ENCODE peak calls at places on chromosomes 6 and 20, in seven cellular contexts. C is HS-5, J is H7, S is ovary, T is WTC11, L is HCT116, Y is T-helper 1 cell. K is an unnamed sample.

GRCh38 chr20:33908351-33908750 is 85.4 kb upstream of the RALY start:
- DNase-seq in T (no peak), L (no peak), J (no peak), S (no peak), C (no peak), Y (no peak), K (no peak)

GRCh38 chr20:23161968-23162696 is 76.0 kb upstream of the CD93 start:
- DNase-seq in Y (no peak), C (no peak), S (peak; percentile 64), J (no peak), T (no peak), L (no peak), K (peak; percentile 92)

GRCh38 chr6:147161974-147162495 is 42.2 kb upstream of the STXBP5 start:
- DNase-seq in L (no peak), J (no peak), T (no peak), C (peak; percentile 74), Y (no peak), S (no peak), K (no peak)

GRCh38 chr6:36839819-36840379 is 655 bp upstream of the CPNE5 start:
- DNase-seq in C (no peak), T (peak; percentile 52), S (peak; percentile 34), J (peak; percentile 88), Y (peak; percentile 40), L (peak; percentile 4), K (no peak)

GRCh38 chr6:149614352-149614751 is 34.2 kb downstream of the KATNA1 start:
- DNase-seq in T (no peak), J (no peak), L (no peak), C (no peak), Y (no peak), S (no peak), K (no peak)

GRCh38 chr6:120805267-120805666 is 529.0 kb downstream of the TBC1D32 start:
- DNase-seq in T (no peak), L (no peak), J (no peak), C (peak; percentile 46), S (no peak), Y (no peak), K (no peak)

GRCh38 chr6:165232277-165232654 is 77.1 kb downstream of the C6orf118 start:
- DNase-seq in L (no peak), J (no peak), C (no peak), S (no peak), Y (no peak), T (no peak), K (no peak)

GRCh38 chr6:50602191-50602810 is 111.0 kb upstream of the TFAP2D start:
- DNase-seq in C (peak; percentile 26), Y (no peak), S (no peak), J (no peak), L (peak; percentile 2), T (no peak), K (no peak)

GRCh38 chr20:25489221-25489863 is 81.9 kb downstream of the GINS1 start:
- DNase-seq in J (peak; percentile 87), Y (no peak), C (no peak), S (no peak), T (peak; percentile 33), L (no peak), K (no peak)

GRCh38 chr20:53763707-53764415 is 170.2 kb upstream of the ZNF217 start:
- DNase-seq in S (no peak), Y (no peak), T (peak; percentile 26), L (no peak), J (peak; percentile 73), C (no peak), K (peak; percentile 11)

GRCh38 chr20:20331796-20332195 is 36.1 kb upstream of the INSM1 start:
- DNase-seq in S (no peak), Y (no peak), L (no peak), T (no peak), C (no peak), J (no peak), K (no peak)

GRCh38 chr6:40504274-40504673 is 82.9 kb downstream of the LRFN2 start:
- DNase-seq in L (peak; percentile 15), J (no peak), C (no peak), Y (no peak), T (no peak), S (no peak), K (no peak)

GRCh38 chr6:118284736-118285360 is 263.2 kb upstream of the PLN start:
- DNase-seq in Y (no peak), L (no peak), J (no peak), S (no peak), C (no peak), T (no peak), K (no peak)

GRCh38 chr6:109687271-109687721 is 3.7 kb downstream of the AK9 start:
- DNase-seq in L (no peak), S (no peak), C (peak; percentile 88), J (no peak), Y (no peak), T (no peak), K (no peak)

GRCh38 chr6:41280658-41281057 is 5.8 kb downstream of the TREM1 start:
- DNase-seq in Y (no peak), J (no peak), C (no peak), T (no peak), S (no peak), L (no peak), K (no peak)

GRCh38 chr6:165767228-165767627 is 104.2 kb upstream of the PDE10A start:
- DNase-seq in L (no peak), C (no peak), T (no peak), S (no peak), Y (no peak), J (no peak), K (no peak)

GRCh38 chr20:51428451-51429143 is 113.9 kb downstream of the NFATC2 start:
- DNase-seq in C (no peak), T (peak; percentile 43), S (peak; percentile 55), Y (no peak), J (peak; percentile 70), L (no peak), K (no peak)

GRCh38 chr20:57620274-57620990 is at the start of gene ZBP1:
- DNase-seq in J (no peak), T (no peak), Y (peak; percentile 47), S (no peak), L (no peak), C (no peak), K (no peak)

GRCh38 chr20:39660965-39661364 is 698.8 kb downstream of the DHX35 start:
- DNase-seq in L (no peak), C (no peak), Y (no peak), S (no peak), J (no peak), T (no peak), K (no peak)

GRCh38 chr20:19783966-19784401 is 25.9 kb downstream of the RIN2 start:
- DNase-seq in L (no peak), S (no peak), T (no peak), J (no peak), C (no peak), Y (no peak), K (no peak)

GRCh38 chr20:17460119-17460518 is 71.1 kb downstream of the BFSP1 start:
- DNase-seq in S (no peak), T (no peak), C (no peak), J (no peak), Y (no peak), L (no peak), K (no peak)

GRCh38 chr6:151141685-151142084 is 98.1 kb upstream of the AKAP12 start:
- DNase-seq in L (no peak), Y (no peak), C (no peak), J (no peak), T (no peak), S (peak; percentile 37), K (no peak)

GRCh38 chr20:38229376-38230252 is 30.9 kb downstream of the KIAA1755 start:
- DNase-seq in J (peak; percentile 82), Y (no peak), C (no peak), T (no peak), S (no peak), L (no peak), K (no peak)

GRCh38 chr20:61604494-61604893 is 352.4 kb downstream of the CDH4 start:
- DNase-seq in L (no peak), J (no peak), T (no peak), C (no peak), Y (no peak), S (no peak), K (no peak)

GRCh38 chr20:57627972-57628650 is 7.9 kb upstream of the ZBP1 start:
- DNase-seq in L (no peak), Y (peak; percentile 43), J (no peak), S (no peak), T (no peak), C (no peak), K (no peak)

GRCh38 chr6:97102152-97102790 is 177.7 kb downstream of the KLHL32 start:
- DNase-seq in Y (no peak), L (no peak), J (no peak), T (no peak), C (no peak), S (no peak), K (no peak)

GRCh38 chr6:8664070-8664469 is 228.7 kb upstream of the SLC35B3 start:
- DNase-seq in S (no peak), T (no peak), L (no peak), C (no peak), J (no peak), Y (no peak), K (no peak)

GRCh38 chr6:47187883-47188587 is 121.7 kb downstream of the TNFRSF21 start:
- DNase-seq in J (no peak), L (no peak), Y (no peak), C (no peak), S (no peak), T (no peak), K (no peak)

GRCh38 chr6:161630674-161631073 is 356.8 kb upstream of the AGPAT4 start:
- DNase-seq in S (no peak), J (no peak), Y (no peak), T (no peak), C (no peak), L (no peak), K (no peak)

GRCh38 chr6:84581494-84582259 is 182.7 kb downstream of the TBX18 start:
- DNase-seq in S (no peak), Y (no peak), J (no peak), T (no peak), C (no peak), L (no peak), K (no peak)

GRCh38 chr20:59322813-59323469 is 22.5 kb downstream of the EDN3 start:
- DNase-seq in S (no peak), Y (no peak), J (no peak), C (no peak), L (no peak), T (no peak), K (no peak)

GRCh38 chr20:373171-373890 is 7.2 kb upstream of the TRIB3 start:
- DNase-seq in L (peak; percentile 73), C (peak; percentile 36), T (peak; percentile 29), J (peak; percentile 71), Y (no peak), S (no peak), K (no peak)

GRCh38 chr6:36312854-36313627 is 23.6 kb downstream of the BNIP5 start:
- DNase-seq in J (no peak), S (no peak), L (no peak), Y (no peak), C (no peak), T (no peak), K (no peak)

GRCh38 chr20:10324198-10324836 is 105.7 kb downstream of the SNAP25 start:
- DNase-seq in T (no peak), Y (no peak), C (no peak), J (no peak), L (no peak), S (no peak), K (no peak)

K was measured in mesenteric fat pad.